ENCODE peak calls at places on chromosomes 1 and 21, in six cellular contexts. I is A549, Y is IMR-90, N is H1, R is SK-N-SH, L is HCT116. S is an unnamed sample.

GRCh38 chr21:18164933-18165332 is 79.7 kb upstream of the CHODL start:
- DNase-seq in I (no peak), Y (no peak), N (no peak), R (no peak), L (no peak), S (no peak)

GRCh38 chr1:54253480-54253879 is 53.5 kb downstream of the MRPL37 start:
- DNase-seq in I (peak; percentile 31), Y (peak; percentile 94), N (no peak), R (no peak), L (peak; percentile 56), S (no peak)

GRCh38 chr1:18190598-18190997 is 83.0 kb downstream of the IGSF21 start:
- DNase-seq in I (no peak), Y (no peak), N (no peak), R (peak; percentile 80), L (no peak), S (no peak)

GRCh38 chr1:179002552-179003345 is 22.9 kb upstream of the FAM20B start:
- DNase-seq in I (peak; percentile 71), Y (peak; percentile 52), N (peak; percentile 99), R (peak; percentile 79), L (no peak), S (peak; percentile 88)

GRCh38 chr1:22212400-22213233 is 69.7 kb upstream of the WNT4 start:
- DNase-seq in I (no peak), Y (no peak), N (no peak), R (no peak), L (no peak), S (no peak)

GRCh38 chr1:18100493-18101063 is 7.0 kb upstream of the IGSF21 start:
- DNase-seq in I (peak; percentile 54), Y (peak; percentile 49), N (peak; percentile 85), R (peak; percentile 70), L (peak; percentile 50), S (peak; percentile 71)

GRCh38 chr1:214617843-214618242 is 14.8 kb downstream of the CENPF start:
- DNase-seq in I (no peak), Y (no peak), N (no peak), R (no peak), L (no peak), S (no peak)

GRCh38 chr1:92168657-92169056 is 49.1 kb upstream of the C1orf146 start:
- DNase-seq in I (no peak), Y (peak; percentile 74), N (no peak), R (peak; percentile 66), L (no peak), S (no peak)

GRCh38 chr1:60170709-60171108 is 97.1 kb upstream of the C1orf87 start:
- DNase-seq in I (no peak), Y (no peak), N (no peak), R (no peak), L (no peak), S (no peak)

GRCh38 chr1:56923207-56923606 is 42.6 kb downstream of the C8B start:
- DNase-seq in I (no peak), Y (no peak), N (no peak), R (no peak), L (no peak), S (no peak)

GRCh38 chr1:155504207-155504606 is 58.4 kb downstream of the ASH1L start:
- DNase-seq in I (peak; percentile 55), Y (peak; percentile 42), N (no peak), R (peak; percentile 50), L (peak; percentile 24), S (peak; percentile 31)

GRCh38 chr1:2229032-2229920 is 1.2 kb downstream of the SKI start:
- DNase-seq in I (peak; percentile 68), Y (peak; percentile 69), N (peak; percentile 64), R (peak; percentile 72), L (no peak), S (no peak)

GRCh38 chr1:109918077-109918606 is 7.5 kb downstream of the CSF1 start:
- DNase-seq in I (no peak), Y (no peak), N (no peak), R (no peak), L (no peak), S (peak; percentile 95)

GRCh38 chr1:167854184-167854583 is 59.8 kb downstream of the ADCY10 start:
- DNase-seq in I (no peak), Y (no peak), N (no peak), R (no peak), L (no peak), S (no peak)

GRCh38 chr1:62092126-62092525 is 102.5 kb upstream of the L1TD1 start:
- DNase-seq in I (no peak), Y (no peak), N (no peak), R (no peak), L (no peak), S (no peak)

GRCh38 chr21:33403128-33403785 is at the start of gene IFNGR2:
- DNase-seq in I (no peak), Y (no peak), N (peak; percentile 54), R (peak; percentile 88), L (no peak), S (peak; percentile 92)

GRCh38 chr1:24318988-24319863 is at the start of gene GRHL3:
- DNase-seq in I (no peak), Y (no peak), N (peak; percentile 86), R (no peak), L (peak; percentile 46), S (no peak)

GRCh38 chr1:25055045-25055780 is 125.1 kb upstream of the RUNX3 start:
- DNase-seq in I (no peak), Y (no peak), N (no peak), R (peak; percentile 50), L (no peak), S (no peak)

GRCh38 chr1:115224636-115225035 is 113.4 kb downstream of the NGF start:
- DNase-seq in I (no peak), Y (no peak), N (no peak), R (no peak), L (no peak), S (no peak)

GRCh38 chr1:209601809-209602657 is 18.5 kb downstream of the CAMK1G start:
- DNase-seq in I (peak; percentile 60), Y (peak; percentile 45), N (no peak), R (peak; percentile 55), L (peak; percentile 52), S (peak; percentile 41)

GRCh38 chr1:50697440-50698421 is 262.3 kb downstream of the FAF1 start:
- DNase-seq in I (no peak), Y (peak; percentile 62), N (no peak), R (no peak), L (no peak), S (no peak)

GRCh38 chr1:151568626-151569088 is 28.5 kb downstream of the TUFT1 start:
- DNase-seq in I (no peak), Y (no peak), N (no peak), R (no peak), L (no peak), S (no peak)

GRCh38 chr1:109667452-109668122 is at the start of gene GSTM2:
- DNase-seq in I (peak; percentile 39), Y (peak; percentile 77), N (peak; percentile 93), R (peak; percentile 96), L (no peak), S (peak; percentile 96)

GRCh38 chr1:44777969-44778635 is 2.8 kb downstream of the RPS8 start:
- DNase-seq in I (no peak), Y (no peak), N (no peak), R (no peak), L (no peak), S (no peak)

GRCh38 chr1:222068101-222068500 is 326.2 kb upstream of the DUSP10 start:
- DNase-seq in I (peak; percentile 21), Y (no peak), N (no peak), R (no peak), L (no peak), S (no peak)

GRCh38 chr1:193185861-193186714 is at the start of gene B3GALT2:
- DNase-seq in I (no peak), Y (peak; percentile 70), N (no peak), R (peak; percentile 19), L (no peak), S (no peak)

GRCh38 chr1:153832293-153832692 is 57.1 kb downstream of the SLC27A3 start:
- DNase-seq in I (no peak), Y (no peak), N (no peak), R (no peak), L (no peak), S (no peak)

GRCh38 chr1:184685116-184685515 is 69.5 kb downstream of the EDEM3 start:
- DNase-seq in I (no peak), Y (no peak), N (no peak), R (no peak), L (no peak), S (no peak)

GRCh38 chr1:43309626-43310025 is 8.8 kb downstream of the TIE1 start:
- DNase-seq in I (no peak), Y (peak; percentile 23), N (no peak), R (no peak), L (no peak), S (no peak)

GRCh38 chr1:192476802-192477298 is 98.7 kb upstream of the RGS1 start:
- DNase-seq in I (no peak), Y (peak; percentile 69), N (no peak), R (no peak), L (no peak), S (no peak)

GRCh38 chr1:177119311-177119710 is 45.2 kb downstream of the ASTN1 start:
- DNase-seq in I (no peak), Y (no peak), N (no peak), R (peak; percentile 43), L (no peak), S (no peak)
- TF ChIP-seq RAD21 in I (no peak), Y (no peak), N (no peak), R (no peak), L (no peak), S (no peak)

DNA sequence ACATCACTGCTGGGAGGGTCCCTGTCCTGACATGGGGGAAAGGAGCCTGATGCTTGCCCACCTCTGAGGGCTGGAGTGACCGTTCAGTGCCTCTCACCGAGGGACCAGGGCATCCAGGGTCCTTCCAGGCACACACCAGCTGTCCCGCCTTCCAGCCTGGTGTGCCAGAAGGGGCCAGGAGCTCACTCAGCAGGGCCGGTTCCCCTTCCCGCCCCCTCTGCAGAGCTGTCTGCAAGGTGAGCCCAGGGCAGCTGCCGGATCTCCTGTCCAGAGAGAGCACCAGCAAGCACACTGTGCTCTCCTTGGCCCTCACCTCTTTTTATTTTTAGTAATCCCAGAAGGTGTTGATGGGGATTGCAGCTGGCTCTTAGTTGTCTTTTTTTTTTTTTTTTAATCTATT is 16.9 kb downstream of the H6PD start:
- DNase-seq in I (no peak), Y (no peak), N (no peak), R (peak; percentile 61), L (no peak), S (no peak)
- TF ChIP-seq RAD21 in I (no peak), Y (no peak), N (no peak), R (no peak), L (no peak), S (no peak)

DNA sequence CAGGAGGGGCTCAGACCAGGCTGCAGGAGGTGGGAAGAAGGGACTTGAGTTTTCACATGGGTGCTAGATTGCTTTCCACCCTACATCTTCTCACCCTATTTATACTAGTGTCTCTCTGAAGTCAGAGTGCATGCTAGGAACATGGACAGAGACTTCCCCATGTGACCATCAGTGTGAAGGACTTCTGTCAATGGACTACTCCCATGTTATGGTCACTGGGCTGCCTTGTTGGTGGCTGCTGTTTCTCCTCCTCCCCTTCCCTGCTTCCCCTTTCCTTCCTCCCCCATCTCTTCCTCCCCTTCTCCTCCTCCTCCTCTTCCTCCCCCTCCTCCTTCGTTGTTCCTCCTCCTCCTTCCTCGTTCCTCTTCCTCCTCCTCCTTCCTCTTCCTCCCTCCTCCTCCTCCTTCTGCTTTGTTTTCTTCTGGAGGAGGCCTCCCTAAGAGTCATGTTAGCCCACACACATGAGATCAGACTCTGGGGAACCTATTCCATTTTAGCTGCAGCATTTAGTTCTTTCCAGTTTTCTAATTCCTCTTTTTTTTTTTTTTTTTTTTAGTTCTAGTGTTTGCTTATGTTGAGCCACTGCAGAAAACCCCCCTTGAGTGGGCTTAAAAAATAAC is 35.8 kb downstream of the IER5 start:
- DNase-seq in I (no peak), Y (no peak), N (no peak), R (no peak), L (no peak), S (no peak)
- TF ChIP-seq RAD21 in I (no peak), Y (no peak), N (no peak), R (no peak), L (no peak), S (no peak)

GRCh38 chr1:236395780-236396664 is 1.9 kb downstream of the EDARADD start:
- DNase-seq in I (no peak), Y (no peak), N (peak; percentile 59), R (no peak), L (no peak), S (peak; percentile 51)
- TF ChIP-seq RAD21 in I (no peak), Y (no peak), N (no peak), R (no peak), L (no peak), S (no peak)

S was measured in K562.